ENCODE peak calls at places on chromosomes 5 and 9, in four cellular contexts. One of them, this sample, is unnamed.

GRCh38 chr5:86155763-86156162 is 462.0 kb upstream of the COX7C start:
- DNase-seq in CD8-positive, alpha-beta T cell: no peak
- DNase-seq in fibroblast of pulmonary artery: no peak
- DNase-seq in transverse colon: no peak
- DNase-seq in this sample: no peak

GRCh38 chr5:157971466-157972324 is 112.8 kb upstream of the CLINT1 start:
- DNase-seq in CD8-positive, alpha-beta T cell: no peak
- DNase-seq in fibroblast of pulmonary artery: no peak
- DNase-seq in transverse colon: no peak
- DNase-seq in this sample: no peak

GRCh38 chr9:126806336-126806735 is 1.5 kb downstream of the ZBTB43 start:
- DNase-seq in CD8-positive, alpha-beta T cell: no peak
- DNase-seq in fibroblast of pulmonary artery: peak
- DNase-seq in transverse colon: no peak
- DNase-seq in this sample: no peak

GRCh38 chr5:173984218-173984617 is 4.8 kb upstream of the C5orf47 start:
- DNase-seq in CD8-positive, alpha-beta T cell: no peak
- DNase-seq in fibroblast of pulmonary artery: peak
- DNase-seq in transverse colon: no peak
- DNase-seq in this sample: no peak

GRCh38 chr9:109767404-109767803 is 12.6 kb upstream of the PALM2AKAP2 start:
- DNase-seq in CD8-positive, alpha-beta T cell: no peak
- DNase-seq in fibroblast of pulmonary artery: no peak
- DNase-seq in transverse colon: no peak
- DNase-seq in this sample: no peak

GRCh38 chr9:121748727-121749546 is 97.5 kb downstream of the DAB2IP start:
- DNase-seq in CD8-positive, alpha-beta T cell: no peak
- DNase-seq in fibroblast of pulmonary artery: no peak
- DNase-seq in transverse colon: peak
- DNase-seq in this sample: no peak

GRCh38 chr5:28380172-28380571 is 1341.8 kb upstream of the CDH9 start:
- DNase-seq in CD8-positive, alpha-beta T cell: no peak
- DNase-seq in fibroblast of pulmonary artery: no peak
- DNase-seq in transverse colon: no peak
- DNase-seq in this sample: no peak

GRCh38 chr5:41246376-41246775 is 33.0 kb upstream of the C6 start:
- DNase-seq in CD8-positive, alpha-beta T cell: no peak
- DNase-seq in fibroblast of pulmonary artery: peak
- DNase-seq in transverse colon: no peak
- DNase-seq in this sample: no peak

GRCh38 chr5:119355636-119356383 is at the start of gene TNFAIP8:
- DNase-seq in CD8-positive, alpha-beta T cell: peak
- DNase-seq in fibroblast of pulmonary artery: peak
- DNase-seq in transverse colon: peak
- DNase-seq in this sample: no peak

GRCh38 chr5:64838376-64838775 is 69.6 kb downstream of the CWC27 start:
- DNase-seq in CD8-positive, alpha-beta T cell: no peak
- DNase-seq in fibroblast of pulmonary artery: peak
- DNase-seq in transverse colon: no peak
- DNase-seq in this sample: no peak

GRCh38 chr5:139835656-139836055 is 40.0 kb downstream of the PSD2 start:
- DNase-seq in CD8-positive, alpha-beta T cell: no peak
- DNase-seq in fibroblast of pulmonary artery: no peak
- DNase-seq in transverse colon: no peak
- DNase-seq in this sample: no peak

DNA sequence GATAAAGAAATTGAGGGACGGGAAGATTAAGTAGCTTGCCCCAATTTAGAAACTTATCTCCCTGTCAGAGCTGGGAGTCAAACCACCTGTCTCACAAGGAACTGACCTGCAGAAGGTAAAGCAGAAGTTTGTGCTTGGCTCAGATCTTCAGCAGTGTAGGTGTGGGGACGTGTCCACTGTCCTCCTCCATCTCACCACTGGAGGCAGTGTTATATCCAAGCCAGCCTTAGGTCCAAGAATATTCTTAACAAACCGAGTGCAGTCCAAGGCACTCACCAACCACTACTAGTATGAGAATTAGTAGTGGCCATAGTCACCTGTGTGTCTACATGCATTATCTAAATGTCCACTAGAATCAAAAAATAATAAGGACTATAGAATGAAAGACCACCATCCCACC is 86.3 kb upstream of the IRX1 start:
- DNase-seq in CD8-positive, alpha-beta T cell: no peak
- DNase-seq in fibroblast of pulmonary artery: no peak
- DNase-seq in transverse colon: no peak
- DNase-seq in this sample: no peak
- TF ChIP-seq CTCF in CD8-positive, alpha-beta T cell: no peak
- TF ChIP-seq CTCF in fibroblast of pulmonary artery: no peak
- TF ChIP-seq CTCF in transverse colon: no peak
- TF ChIP-seq CTCF in this sample: peak

GRCh38 chr5:57698785-57699184 is 216.2 kb upstream of the ACTBL2 start:
- DNase-seq in CD8-positive, alpha-beta T cell: no peak
- DNase-seq in fibroblast of pulmonary artery: no peak
- DNase-seq in transverse colon: no peak
- DNase-seq in this sample: no peak
- H3K4me3 ChIP-seq in CD8-positive, alpha-beta T cell: no peak
- H3K4me3 ChIP-seq in fibroblast of pulmonary artery: no peak
- H3K4me3 ChIP-seq in transverse colon: no peak
- H3K4me3 ChIP-seq in this sample: no peak

DNA sequence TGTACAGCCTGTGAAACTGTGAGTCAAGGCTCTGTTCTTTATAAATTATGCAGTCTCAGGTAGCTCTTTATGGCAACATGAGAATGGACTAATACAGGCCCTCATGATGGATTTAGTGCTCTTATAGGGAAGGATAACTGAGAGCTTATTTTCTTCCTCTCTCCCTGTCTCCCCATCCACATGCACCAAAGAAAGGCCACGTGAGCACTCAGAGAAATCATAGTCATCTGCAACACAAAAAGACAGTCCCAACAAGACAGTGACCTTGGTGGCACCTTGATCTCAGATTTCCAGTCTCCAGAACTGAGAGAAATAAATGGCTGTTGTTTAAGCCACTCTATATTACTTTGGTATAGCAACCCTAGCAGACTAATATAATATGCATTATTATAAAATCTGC is 2133.6 kb upstream of the ACO1 start:
- DNase-seq in CD8-positive, alpha-beta T cell: no peak
- DNase-seq in fibroblast of pulmonary artery: no peak
- DNase-seq in transverse colon: no peak
- DNase-seq in this sample: no peak
- TF ChIP-seq CTCF in CD8-positive, alpha-beta T cell: no peak
- TF ChIP-seq CTCF in fibroblast of pulmonary artery: no peak
- TF ChIP-seq CTCF in transverse colon: no peak
- TF ChIP-seq CTCF in this sample: no peak

DNA sequence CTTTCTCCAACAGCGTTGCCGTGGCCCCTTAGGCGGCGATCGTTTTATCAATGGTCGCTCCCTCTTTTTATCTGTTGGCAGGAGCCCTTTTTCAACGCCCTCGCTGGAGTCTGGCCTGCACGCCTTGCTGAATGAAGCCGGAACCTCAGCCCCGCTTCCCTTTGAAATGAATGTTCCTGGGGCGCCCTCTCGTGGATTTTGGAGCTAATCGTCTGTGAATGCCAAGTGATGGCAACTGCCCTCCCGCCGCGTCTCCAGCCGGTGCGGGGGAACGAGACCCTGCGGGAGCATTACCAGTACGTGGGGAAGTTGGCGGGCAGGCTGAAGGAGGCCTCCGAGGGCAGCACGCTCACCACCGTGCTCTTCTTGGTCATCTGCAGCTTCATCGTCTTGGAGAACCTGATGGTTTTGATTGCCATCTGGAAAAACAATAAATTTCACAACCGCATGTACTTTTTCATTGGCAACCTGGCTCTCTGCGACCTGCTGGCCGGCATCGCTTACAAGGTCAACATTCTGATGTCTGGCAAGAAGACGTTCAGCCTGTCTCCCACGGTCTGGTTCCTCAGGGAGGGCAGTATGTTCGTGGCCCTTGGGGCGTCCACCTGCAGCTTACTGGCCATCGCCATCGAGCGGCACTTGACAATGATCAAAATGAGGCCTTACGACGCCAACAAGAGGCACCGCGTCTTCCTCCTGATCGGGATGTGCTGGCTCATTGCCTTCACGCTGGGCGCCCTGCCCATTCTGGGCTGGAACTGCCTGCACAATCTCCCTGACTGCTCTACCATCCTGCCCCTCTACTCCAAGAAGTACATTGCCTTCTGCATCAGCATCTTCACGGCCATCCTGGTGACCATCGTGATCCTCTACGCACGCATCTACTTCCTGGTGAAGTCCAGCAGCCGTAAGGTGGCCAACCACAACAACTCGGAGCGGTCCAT is 10.0 kb downstream of the S1PR3 start:
- DNase-seq in CD8-positive, alpha-beta T cell: peak
- DNase-seq in fibroblast of pulmonary artery: peak
- DNase-seq in transverse colon: peak
- DNase-seq in this sample: peak
- H3K4me3 ChIP-seq in CD8-positive, alpha-beta T cell: no peak
- H3K4me3 ChIP-seq in fibroblast of pulmonary artery: no peak
- H3K4me3 ChIP-seq in transverse colon: no peak
- H3K4me3 ChIP-seq in this sample: peak

GRCh38 chr9:136373300-136374182 is at the start of gene CARD9:
- DNase-seq in CD8-positive, alpha-beta T cell: no peak
- DNase-seq in fibroblast of pulmonary artery: no peak
- DNase-seq in transverse colon: peak
- DNase-seq in this sample: no peak
- TF ChIP-seq CTCF in CD8-positive, alpha-beta T cell: no peak
- TF ChIP-seq CTCF in fibroblast of pulmonary artery: no peak
- TF ChIP-seq CTCF in transverse colon: no peak
- TF ChIP-seq CTCF in this sample: no peak

GRCh38 chr9:93193373-93193725 is 9.4 kb downstream of the WNK2 start:
- DNase-seq in CD8-positive, alpha-beta T cell: no peak
- DNase-seq in fibroblast of pulmonary artery: no peak
- DNase-seq in transverse colon: peak
- DNase-seq in this sample: no peak
- H3K4me3 ChIP-seq in CD8-positive, alpha-beta T cell: no peak
- H3K4me3 ChIP-seq in fibroblast of pulmonary artery: no peak
- H3K4me3 ChIP-seq in transverse colon: no peak
- H3K4me3 ChIP-seq in this sample: no peak

DNA sequence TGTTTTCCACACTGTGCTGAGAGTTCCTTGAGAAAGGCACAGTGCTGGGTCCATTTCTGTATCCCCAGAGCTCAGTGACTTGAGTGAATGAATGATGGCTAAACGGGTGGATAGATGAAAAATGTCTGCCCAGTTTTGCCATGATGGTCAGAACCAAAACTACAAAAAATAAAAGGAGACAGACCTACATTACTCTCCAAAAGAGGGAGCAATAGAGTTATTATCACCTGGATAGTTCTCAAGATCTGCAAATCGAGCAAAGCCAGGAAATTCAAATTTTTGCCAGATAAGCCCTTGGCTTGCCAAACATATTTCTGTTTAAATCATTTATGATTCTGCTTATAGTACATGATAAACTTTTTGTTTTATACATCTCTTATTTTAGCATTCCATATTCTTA is 214.2 kb upstream of the ZNF462 start:
- DNase-seq in CD8-positive, alpha-beta T cell: no peak
- DNase-seq in fibroblast of pulmonary artery: peak
- DNase-seq in transverse colon: no peak
- DNase-seq in this sample: peak
- TF ChIP-seq CTCF in CD8-positive, alpha-beta T cell: no peak
- TF ChIP-seq CTCF in fibroblast of pulmonary artery: peak
- TF ChIP-seq CTCF in transverse colon: peak
- TF ChIP-seq CTCF in this sample: peak

GRCh38 chr9:137275203-137275936 is 2.2 kb upstream of the TOR4A start:
- DNase-seq in CD8-positive, alpha-beta T cell: no peak
- DNase-seq in fibroblast of pulmonary artery: no peak
- DNase-seq in transverse colon: no peak
- DNase-seq in this sample: no peak

GRCh38 chr9:137276757-137277328 is 683 bp upstream of the TOR4A start:
- DNase-seq in CD8-positive, alpha-beta T cell: no peak
- DNase-seq in fibroblast of pulmonary artery: peak
- DNase-seq in transverse colon: peak
- DNase-seq in this sample: no peak

GRCh38 chr9:137278061-137278912 is 761 bp downstream of the TOR4A start:
- DNase-seq in CD8-positive, alpha-beta T cell: no peak
- DNase-seq in fibroblast of pulmonary artery: peak
- DNase-seq in transverse colon: peak
- DNase-seq in this sample: no peak

GRCh38 chr9:137277329-137278041 is at the start of gene TOR4A:
- DNase-seq in CD8-positive, alpha-beta T cell: no peak
- DNase-seq in fibroblast of pulmonary artery: peak
- DNase-seq in transverse colon: peak
- DNase-seq in this sample: no peak

GRCh38 chr9:137275937-137276756 is 1.4 kb upstream of the TOR4A start:
- DNase-seq in CD8-positive, alpha-beta T cell: no peak
- DNase-seq in fibroblast of pulmonary artery: no peak
- DNase-seq in transverse colon: no peak
- DNase-seq in this sample: no peak
- H3K4me3 ChIP-seq in CD8-positive, alpha-beta T cell: no peak
- H3K4me3 ChIP-seq in fibroblast of pulmonary artery: no peak
- H3K4me3 ChIP-seq in transverse colon: no peak
- H3K4me3 ChIP-seq in this sample: no peak

This sample was measured in LNCaP clone FGC.